ENCODE peak calls at places on chromosomes 3 and 15, in six cellular contexts. One of them, this sample, is unnamed.

GRCh38 chr3:197791120-197792018 is at the start of gene LRCH3:
- DNase-seq in fibroblast of pulmonary artery: peak; percentile 80
- DNase-seq in WERI-Rb-1: peak; percentile 71
- DNase-seq in suprapubic skin: peak; percentile 91
- DNase-seq in CD4-positive, alpha-beta T cell: peak; percentile 78
- DNase-seq in astrocyte: peak; percentile 45
- DNase-seq in this sample: peak; percentile 66

GRCh38 chr3:186931487-186932280 is 1.4 kb downstream of the ST6GAL1 start:
- DNase-seq in astrocyte: peak; percentile 41
- DNase-seq in WERI-Rb-1: no peak
- DNase-seq in fibroblast of pulmonary artery: peak; percentile 14
- DNase-seq in suprapubic skin: peak; percentile 67
- DNase-seq in CD4-positive, alpha-beta T cell: peak; percentile 68
- DNase-seq in this sample: peak; percentile 50

GRCh38 chr15:83200162-83200561 is 7.5 kb downstream of the HDGFL3 start:
- DNase-seq in CD4-positive, alpha-beta T cell: no peak
- DNase-seq in astrocyte: peak; percentile 80
- DNase-seq in suprapubic skin: no peak
- DNase-seq in WERI-Rb-1: no peak
- DNase-seq in fibroblast of pulmonary artery: peak; percentile 39
- DNase-seq in this sample: peak; percentile 58

GRCh38 chr3:58116985-58117384 is 93.8 kb downstream of the DNASE1L3 start:
- DNase-seq in astrocyte: no peak
- DNase-seq in WERI-Rb-1: no peak
- DNase-seq in CD4-positive, alpha-beta T cell: no peak
- DNase-seq in fibroblast of pulmonary artery: peak; percentile 14
- DNase-seq in suprapubic skin: no peak
- DNase-seq in this sample: no peak

GRCh38 chr15:62883938-62884479 is 158.5 kb upstream of the TPM1 start:
- DNase-seq in fibroblast of pulmonary artery: no peak
- DNase-seq in CD4-positive, alpha-beta T cell: no peak
- DNase-seq in astrocyte: peak; percentile 61
- DNase-seq in suprapubic skin: no peak
- DNase-seq in WERI-Rb-1: no peak
- DNase-seq in this sample: no peak

GRCh38 chr3:127588675-127589577 is 1.6 kb downstream of the TPRA1 start:
- DNase-seq in fibroblast of pulmonary artery: peak; percentile 57
- DNase-seq in WERI-Rb-1: no peak
- DNase-seq in CD4-positive, alpha-beta T cell: no peak
- DNase-seq in suprapubic skin: no peak
- DNase-seq in astrocyte: peak; percentile 72
- DNase-seq in this sample: peak; percentile 30

GRCh38 chr3:53194218-53195065 is 33.4 kb downstream of the PRKCD start:
- DNase-seq in WERI-Rb-1: no peak
- DNase-seq in CD4-positive, alpha-beta T cell: no peak
- DNase-seq in suprapubic skin: no peak
- DNase-seq in astrocyte: peak; percentile 37
- DNase-seq in fibroblast of pulmonary artery: peak; percentile 61
- DNase-seq in this sample: peak; percentile 6

GRCh38 chr3:127170794-127171193 is 22.1 kb upstream of the PRR23E start:
- DNase-seq in suprapubic skin: peak; percentile 48
- DNase-seq in fibroblast of pulmonary artery: peak; percentile 24
- DNase-seq in WERI-Rb-1: peak; percentile 46
- DNase-seq in CD4-positive, alpha-beta T cell: no peak
- DNase-seq in astrocyte: peak; percentile 68
- DNase-seq in this sample: peak; percentile 42

GRCh38 chr3:157282261-157283191 is 122.6 kb upstream of the CCNL1 start:
- DNase-seq in WERI-Rb-1: no peak
- DNase-seq in CD4-positive, alpha-beta T cell: no peak
- DNase-seq in suprapubic skin: peak; percentile 79
- DNase-seq in astrocyte: peak; percentile 89
- DNase-seq in fibroblast of pulmonary artery: peak; percentile 93
- DNase-seq in this sample: peak; percentile 34

GRCh38 chr15:78726870-78727551 is 84.3 kb downstream of the ADAMTS7 start:
- DNase-seq in WERI-Rb-1: peak; percentile 55
- DNase-seq in astrocyte: no peak
- DNase-seq in fibroblast of pulmonary artery: no peak
- DNase-seq in CD4-positive, alpha-beta T cell: no peak
- DNase-seq in suprapubic skin: no peak
- DNase-seq in this sample: peak; percentile 71

GRCh38 chr3:41234823-41235722 is 35.8 kb downstream of the CTNNB1 start:
- DNase-seq in suprapubic skin: no peak
- DNase-seq in astrocyte: peak; percentile 39
- DNase-seq in WERI-Rb-1: no peak
- DNase-seq in fibroblast of pulmonary artery: peak; percentile 41
- DNase-seq in CD4-positive, alpha-beta T cell: no peak
- DNase-seq in this sample: no peak

GRCh38 chr3:8501388-8502131 is at the start of gene LMCD1:
- DNase-seq in fibroblast of pulmonary artery: peak; percentile 97
- DNase-seq in WERI-Rb-1: peak; percentile 96
- DNase-seq in suprapubic skin: peak; percentile 96
- DNase-seq in CD4-positive, alpha-beta T cell: peak; percentile 74
- DNase-seq in astrocyte: peak; percentile 95
- DNase-seq in this sample: peak; percentile 86
- TF ChIP-seq CTCF in fibroblast of pulmonary artery: peak; percentile 12
- TF ChIP-seq CTCF in WERI-Rb-1: no peak
- TF ChIP-seq CTCF in suprapubic skin: no peak
- TF ChIP-seq CTCF in CD4-positive, alpha-beta T cell: no peak
- TF ChIP-seq CTCF in astrocyte: no peak
- TF ChIP-seq CTCF in this sample: no peak

GRCh38 chr3:73509066-73509465 is 115.7 kb downstream of the PDZRN3 start:
- DNase-seq in suprapubic skin: no peak
- DNase-seq in fibroblast of pulmonary artery: no peak
- DNase-seq in WERI-Rb-1: peak; percentile 60
- DNase-seq in CD4-positive, alpha-beta T cell: no peak
- DNase-seq in astrocyte: no peak
- DNase-seq in this sample: no peak

GRCh38 chr3:73510784-73511183 is 114.0 kb downstream of the PDZRN3 start:
- DNase-seq in CD4-positive, alpha-beta T cell: no peak
- DNase-seq in fibroblast of pulmonary artery: no peak
- DNase-seq in WERI-Rb-1: no peak
- DNase-seq in astrocyte: no peak
- DNase-seq in suprapubic skin: no peak
- DNase-seq in this sample: no peak

GRCh38 chr3:73510298-73510697 is 114.4 kb downstream of the PDZRN3 start:
- DNase-seq in suprapubic skin: no peak
- DNase-seq in CD4-positive, alpha-beta T cell: no peak
- DNase-seq in WERI-Rb-1: no peak
- DNase-seq in astrocyte: no peak
- DNase-seq in fibroblast of pulmonary artery: no peak
- DNase-seq in this sample: no peak

GRCh38 chr3:73509812-73510211 is 114.9 kb downstream of the PDZRN3 start:
- DNase-seq in CD4-positive, alpha-beta T cell: no peak
- DNase-seq in WERI-Rb-1: no peak
- DNase-seq in suprapubic skin: no peak
- DNase-seq in fibroblast of pulmonary artery: no peak
- DNase-seq in astrocyte: no peak
- DNase-seq in this sample: no peak

DNA sequence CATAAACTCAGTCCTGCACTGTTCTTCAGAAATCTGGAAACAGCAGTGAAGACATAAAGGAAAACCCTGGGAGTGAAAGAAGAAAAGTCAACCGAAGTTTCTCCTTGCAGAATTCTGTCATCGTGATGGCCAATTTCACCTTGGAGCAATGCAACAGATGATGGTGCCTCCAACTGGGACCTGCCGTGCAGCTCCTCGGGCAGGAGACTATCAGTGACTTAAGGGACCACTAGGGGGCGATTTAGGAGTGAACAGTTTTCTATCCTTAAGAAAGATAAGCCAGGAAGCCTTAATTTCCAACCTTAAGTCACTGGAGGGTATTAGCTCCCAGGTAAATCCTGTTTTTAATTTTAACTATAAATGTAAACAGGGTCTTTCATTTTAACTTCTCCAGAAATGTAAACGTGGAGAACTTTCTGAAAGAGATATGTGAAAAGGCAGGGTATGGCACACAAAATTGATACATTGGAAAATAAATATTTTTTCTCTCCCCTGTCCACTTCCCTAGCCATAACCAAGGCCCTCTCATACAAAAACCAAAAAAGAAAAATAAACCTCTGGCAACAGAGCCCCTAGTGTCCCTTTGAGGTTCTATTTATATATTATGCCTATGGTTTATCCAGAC is 116.3 kb downstream of the PDZRN3 start:
- DNase-seq in suprapubic skin: no peak
- DNase-seq in WERI-Rb-1: peak; percentile 78
- DNase-seq in CD4-positive, alpha-beta T cell: no peak
- DNase-seq in astrocyte: peak; percentile 36
- DNase-seq in fibroblast of pulmonary artery: peak; percentile 81
- DNase-seq in this sample: peak; percentile 72
- TF ChIP-seq CTCF in suprapubic skin: peak; percentile 65
- TF ChIP-seq CTCF in WERI-Rb-1: peak; percentile 62
- TF ChIP-seq CTCF in CD4-positive, alpha-beta T cell: peak; percentile 70
- TF ChIP-seq CTCF in astrocyte: peak; percentile 87
- TF ChIP-seq CTCF in fibroblast of pulmonary artery: peak; percentile 85
- TF ChIP-seq CTCF in this sample: peak; percentile 71

GRCh38 chr3:99114565-99115291 is 213.2 kb upstream of the DCBLD2 start:
- DNase-seq in CD4-positive, alpha-beta T cell: no peak
- DNase-seq in WERI-Rb-1: peak; percentile 53
- DNase-seq in fibroblast of pulmonary artery: peak; percentile 81
- DNase-seq in astrocyte: peak; percentile 26
- DNase-seq in suprapubic skin: no peak
- DNase-seq in this sample: peak; percentile 76
- TF ChIP-seq CTCF in CD4-positive, alpha-beta T cell: no peak
- TF ChIP-seq CTCF in WERI-Rb-1: peak; percentile 81
- TF ChIP-seq CTCF in fibroblast of pulmonary artery: peak; percentile 98
- TF ChIP-seq CTCF in astrocyte: peak; percentile 81
- TF ChIP-seq CTCF in suprapubic skin: no peak
- TF ChIP-seq CTCF in this sample: peak; percentile 82

DNA sequence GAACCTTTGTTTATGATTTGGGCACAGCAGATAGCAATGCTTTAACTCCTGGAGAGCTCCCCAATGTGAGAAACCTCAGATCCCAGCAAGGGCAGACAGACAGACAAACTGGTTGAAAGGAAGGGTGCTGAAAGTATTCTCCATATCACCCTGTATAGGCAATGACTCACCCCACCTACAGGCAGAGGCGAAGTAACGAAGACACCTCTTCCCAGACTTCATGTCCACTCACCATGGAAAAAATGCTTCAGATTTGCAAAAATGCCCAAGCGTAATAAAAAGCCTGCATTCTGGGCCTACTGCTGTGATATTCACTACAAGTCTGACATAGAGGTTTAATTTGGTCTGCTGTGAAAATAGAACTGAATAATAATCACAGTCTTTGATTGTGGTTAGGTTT is 50.5 kb downstream of the THBS1 start:
- DNase-seq in astrocyte: peak; percentile 83
- DNase-seq in fibroblast of pulmonary artery: no peak
- DNase-seq in WERI-Rb-1: no peak
- DNase-seq in suprapubic skin: no peak
- DNase-seq in CD4-positive, alpha-beta T cell: no peak
- DNase-seq in this sample: peak; percentile 67
- TF ChIP-seq CTCF in astrocyte: peak; percentile 4
- TF ChIP-seq CTCF in fibroblast of pulmonary artery: no peak
- TF ChIP-seq CTCF in WERI-Rb-1: no peak
- TF ChIP-seq CTCF in suprapubic skin: no peak
- TF ChIP-seq CTCF in CD4-positive, alpha-beta T cell: no peak
- TF ChIP-seq CTCF in this sample: no peak

GRCh38 chr3:44802006-44802405 is 40.4 kb downstream of the KIF15 start:
- DNase-seq in WERI-Rb-1: no peak
- DNase-seq in suprapubic skin: no peak
- DNase-seq in fibroblast of pulmonary artery: no peak
- DNase-seq in astrocyte: no peak
- DNase-seq in CD4-positive, alpha-beta T cell: no peak
- DNase-seq in this sample: no peak

GRCh38 chr3:44803298-44803697 is 41.7 kb downstream of the KIF15 start:
- DNase-seq in astrocyte: no peak
- DNase-seq in WERI-Rb-1: no peak
- DNase-seq in CD4-positive, alpha-beta T cell: no peak
- DNase-seq in fibroblast of pulmonary artery: no peak
- DNase-seq in suprapubic skin: no peak
- DNase-seq in this sample: no peak

DNA sequence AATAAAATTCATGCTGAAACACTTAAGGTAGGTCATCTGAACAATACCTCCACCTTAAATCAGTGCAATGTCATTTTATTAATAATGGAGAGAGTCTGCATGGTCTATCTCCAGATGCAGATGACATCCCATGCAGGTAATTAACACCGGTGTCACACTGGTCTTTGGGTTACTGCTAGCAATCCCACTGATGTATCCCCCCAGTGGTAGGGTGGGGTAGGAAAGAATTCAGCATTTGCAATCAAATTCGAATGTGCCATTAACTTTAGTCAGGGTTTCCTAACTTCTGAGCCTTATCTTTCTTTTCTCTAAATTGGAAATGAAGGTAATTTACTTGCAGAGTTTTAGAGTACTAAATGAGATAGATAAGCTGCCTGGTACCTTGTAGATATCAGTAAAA is 44.4 kb downstream of the KIF15 start:
- DNase-seq in astrocyte: no peak
- DNase-seq in WERI-Rb-1: no peak
- DNase-seq in CD4-positive, alpha-beta T cell: no peak
- DNase-seq in fibroblast of pulmonary artery: no peak
- DNase-seq in suprapubic skin: no peak
- DNase-seq in this sample: no peak
- TF ChIP-seq CTCF in astrocyte: no peak
- TF ChIP-seq CTCF in WERI-Rb-1: no peak
- TF ChIP-seq CTCF in CD4-positive, alpha-beta T cell: no peak
- TF ChIP-seq CTCF in fibroblast of pulmonary artery: no peak
- TF ChIP-seq CTCF in suprapubic skin: no peak
- TF ChIP-seq CTCF in this sample: no peak

This sample was measured in MCF 10A.